ENCODE peak calls at places on chromosomes 16 and 17, in nine cellular contexts. E is PC-9; G is activated naive CD8-positive, alpha-beta T cell treated with anti-CD3 and anti-CD28 coated beads, Interleukin-2, amount 50 U/mL, for 24 hours; K is heart right ventricle; J is pancreas; I is activated CD4-positive, alpha-beta T cell treated with anti-CD3 and anti-CD28 coated beads for 48 hours; T is upper lobe of right lung; S is activated T-helper 1 cell treated with anti-CD3 and anti-CD28 coated beads, Interleukin-2, amount 50 U/mL, for 16 hours; F is NCI-H1048. C is an unnamed sample.

GRCh38 chr16:85583491-85584181 is 29.5 kb upstream of the GSE1 start:
- DNase-seq in S (no peak), T (no peak), E (no peak), F (no peak), I (no peak), G (peak; percentile 32), K (no peak), J (no peak), C (no peak)

GRCh38 chr17:19652595-19652994 is 4.0 kb downstream of the ALDH3A2 start:
- DNase-seq in T (no peak), S (no peak), K (no peak), E (no peak), F (no peak), G (no peak), J (no peak), I (no peak), C (no peak)

GRCh38 chr17:44024271-44024663 is 9.5 kb upstream of the TMEM101 start:
- DNase-seq in S (no peak), E (no peak), T (no peak), G (no peak), I (no peak), K (no peak), J (no peak), F (no peak), C (peak; percentile 84)

GRCh38 chr17:36608794-36609497 is 7.6 kb downstream of the MRM1 start:
- DNase-seq in K (no peak), I (peak; percentile 30), T (no peak), F (no peak), J (no peak), E (no peak), S (no peak), G (no peak), C (no peak)

GRCh38 chr17:42270596-42270995 is 5.6 kb downstream of the STAT5B start:
- DNase-seq in J (no peak), T (no peak), F (no peak), S (no peak), I (no peak), E (no peak), G (no peak), K (no peak), C (no peak)

GRCh38 chr17:60249517-60249826 is 99.7 kb downstream of the CA4 start:
- DNase-seq in S (no peak), I (no peak), T (no peak), J (no peak), E (no peak), F (no peak), G (no peak), K (no peak), C (no peak)

GRCh38 chr17:20314834-20315233 is 152.5 kb downstream of the LGALS9B start:
- DNase-seq in E (no peak), F (no peak), S (no peak), J (no peak), K (no peak), G (no peak), T (no peak), I (no peak), C (no peak)

GRCh38 chr17:79940381-79941087 is 95.1 kb downstream of the TBC1D16 start:
- DNase-seq in I (no peak), E (no peak), F (no peak), T (peak; percentile 57), J (no peak), K (no peak), S (no peak), G (no peak), C (no peak)

GRCh38 chr17:54256530-54256929 is 433.8 kb downstream of the KIF2B start:
- DNase-seq in I (no peak), E (no peak), G (no peak), F (no peak), K (no peak), J (no peak), S (no peak), T (no peak), C (no peak)

GRCh38 chr16:4752351-4753100 is 14.4 kb downstream of the ZNF500 start:
- DNase-seq in T (no peak), J (no peak), F (no peak), E (no peak), S (no peak), G (no peak), I (no peak), K (no peak), C (peak; percentile 53)

GRCh38 chr17:14510136-14510535 is 209.3 kb downstream of the HS3ST3B1 start:
- DNase-seq in K (no peak), G (no peak), T (no peak), J (no peak), E (no peak), S (no peak), F (no peak), I (no peak), C (no peak)

GRCh38 chr17:47703191-47703591 is 9.2 kb downstream of the TBKBP1 start:
- DNase-seq in E (no peak), T (peak; percentile 71), G (peak; percentile 75), F (no peak), J (no peak), I (peak; percentile 53), K (no peak), S (no peak), C (no peak)

GRCh38 chr17:27533874-27534815 is 77.9 kb downstream of the KSR1 start:
- DNase-seq in S (no peak), J (no peak), K (no peak), I (no peak), G (no peak), E (peak; percentile 78), F (no peak), T (peak; percentile 55), C (no peak)

GRCh38 chr17:7393613-7394451 is 493 bp downstream of the PLSCR3 start:
- DNase-seq in I (peak; percentile 66), F (no peak), J (no peak), S (peak; percentile 39), T (no peak), G (peak; percentile 61), E (no peak), K (no peak), C (peak; percentile 81)

GRCh38 chr16:10202650-10203049 is 20.4 kb upstream of the GRIN2A start:
- DNase-seq in S (no peak), K (no peak), J (no peak), T (no peak), E (no peak), G (no peak), I (no peak), F (no peak), C (no peak)

GRCh38 chr16:84369105-84369504 is 767 bp downstream of the ATP2C2 start:
- DNase-seq in G (no peak), F (no peak), E (no peak), J (no peak), I (no peak), S (no peak), T (no peak), K (no peak), C (no peak)

GRCh38 chr17:78112508-78113471 is 15.8 kb downstream of the TMC6 start:
- DNase-seq in E (no peak), G (peak; percentile 89), F (no peak), K (peak; percentile 77), T (peak; percentile 89), J (no peak), I (peak; percentile 86), S (peak; percentile 71), C (peak; percentile 50)

GRCh38 chr16:66248096-66248495 is 118.4 kb upstream of the CDH5 start:
- DNase-seq in F (no peak), T (no peak), K (peak; percentile 44), J (no peak), S (no peak), I (no peak), E (no peak), G (no peak), C (no peak)

GRCh38 chr16:10749680-10750035 is 6.0 kb downstream of the NUBP1 start:
- DNase-seq in E (no peak), S (no peak), I (peak; percentile 43), T (peak; percentile 20), G (no peak), K (peak; percentile 24), F (no peak), J (no peak), C (no peak)

GRCh38 chr16:71846443-71846842 is 667 bp downstream of the ATXN1L start:
- DNase-seq in K (no peak), S (no peak), F (no peak), E (no peak), J (no peak), I (peak; percentile 28), T (no peak), G (peak; percentile 9), C (no peak)

GRCh38 chr17:50767030-50767429 is 288 bp downstream of the ANKRD40CL start:
- DNase-seq in J (no peak), I (no peak), F (no peak), K (no peak), E (no peak), S (no peak), T (no peak), G (no peak), C (no peak)

GRCh38 chr17:81909966-81910839 is 996 bp downstream of the PCYT2 start:
- DNase-seq in J (no peak), K (no peak), E (peak; percentile 43), F (no peak), G (no peak), S (no peak), T (no peak), I (no peak), C (no peak)

GRCh38 chr17:27446569-27447301 is 9.5 kb upstream of the KSR1 start:
- DNase-seq in T (no peak), S (no peak), G (no peak), K (no peak), F (no peak), I (no peak), J (no peak), E (peak; percentile 57), C (no peak)

GRCh38 chr16:84497836-84498610 is 6.4 kb downstream of the MEAK7 start:
- DNase-seq in S (no peak), T (peak; percentile 28), J (no peak), G (no peak), F (no peak), I (no peak), K (no peak), E (no peak), C (no peak)

GRCh38 chr16:3642397-3643094 is 11.9 kb upstream of the DNASE1 start:
- DNase-seq in G (no peak), I (no peak), J (no peak), K (no peak), S (no peak), E (peak; percentile 83), F (no peak), T (peak; percentile 49), C (no peak)

GRCh38 chr16:86048882-86049585 is 150.1 kb downstream of the IRF8 start:
- DNase-seq in K (no peak), F (no peak), G (peak; percentile 16), J (no peak), S (no peak), E (no peak), I (peak; percentile 28), T (peak; percentile 41), C (no peak)

GRCh38 chr17:74123350-74123749 is 80.1 kb upstream of the RPL38 start:
- DNase-seq in E (no peak), G (no peak), I (no peak), J (no peak), F (no peak), T (peak; percentile 6), S (no peak), K (no peak), C (no peak)

GRCh38 chr17:50257574-50258224 is 16.6 kb upstream of the TMEM92 start:
- DNase-seq in I (no peak), S (no peak), T (no peak), J (no peak), E (no peak), G (no peak), K (no peak), F (no peak), C (no peak)

GRCh38 chr16:70250748-70251650 is 741 bp downstream of the EXOSC6 start:
- DNase-seq in T (peak; percentile 77), F (no peak), E (no peak), K (no peak), I (peak; percentile 56), J (peak; percentile 31), G (peak; percentile 23), S (peak; percentile 30), C (no peak)

GRCh38 chr16:89330177-89330856 is 112.8 kb downstream of the ZNF778 start:
- DNase-seq in J (peak; percentile 63), F (no peak), G (no peak), T (peak; percentile 70), E (peak; percentile 97), I (no peak), K (no peak), S (no peak), C (no peak)

GRCh38 chr17:76791053-76791980 is 53.4 kb downstream of the MFSD11 start:
- DNase-seq in E (no peak), F (no peak), T (no peak), K (no peak), S (no peak), J (no peak), G (peak; percentile 38), I (peak; percentile 53), C (no peak)